ENCODE peak calls at places on chromosomes 1 and 21, in four cellular contexts. V is PC-3; J is CD8-positive, alpha-beta T cell; S is substantia nigra. A is an unnamed sample.

GRCh38 chr1:88867743-88868521 is 23.4 kb downstream of the GTF2B start:
- DNase-seq in V (no peak), J (no peak), S (no peak), A (no peak)

GRCh38 chr1:47325530-47325929 is 8.1 kb upstream of the CMPK1 start:
- DNase-seq in V (peak; percentile 29), J (no peak), S (no peak), A (no peak)

GRCh38 chr1:236465959-236466303 is 57.9 kb upstream of the LGALS8 start:
- DNase-seq in V (no peak), J (no peak), S (no peak), A (no peak)

GRCh38 chr1:74505889-74506288 is 6.5 kb downstream of the LRRC53 start:
- DNase-seq in V (no peak), J (no peak), S (no peak), A (no peak)

GRCh38 chr1:148353461-148354283 is 129.4 kb downstream of the PPIAL4G start:
- DNase-seq in V (peak; percentile 46), J (no peak), S (no peak), A (no peak)

GRCh38 chr1:229022595-229023350 is 248.1 kb upstream of the RAB4A start:
- DNase-seq in V (no peak), J (no peak), S (peak; percentile 65), A (no peak)

GRCh38 chr21:38802050-38803026 is 3.4 kb upstream of the ETS2 start:
- DNase-seq in V (peak; percentile 96), J (no peak), S (no peak), A (no peak)

GRCh38 chr1:41397020-41397419 is 35.8 kb downstream of the FOXO6 start:
- DNase-seq in V (no peak), J (no peak), S (no peak), A (no peak)

GRCh38 chr21:33951276-33952178 is 35.9 kb upstream of the ATP5PO start:
- DNase-seq in V (no peak), J (no peak), S (no peak), A (no peak)

GRCh38 chr21:41168391-41169257 is 664 bp downstream of the BACE2 start:
- DNase-seq in V (peak; percentile 61), J (no peak), S (no peak), A (peak; percentile 58)

GRCh38 chr21:41170442-41170841 is 2.5 kb downstream of the BACE2 start:
- DNase-seq in V (peak; percentile 71), J (no peak), S (no peak), A (peak; percentile 41)

GRCh38 chr21:41171210-41171609 is 3.2 kb downstream of the BACE2 start:
- DNase-seq in V (peak; percentile 93), J (no peak), S (no peak), A (peak; percentile 32)

GRCh38 chr21:41169258-41169576 is 1.3 kb downstream of the BACE2 start:
- DNase-seq in V (no peak), J (no peak), S (no peak), A (no peak)

DNA sequence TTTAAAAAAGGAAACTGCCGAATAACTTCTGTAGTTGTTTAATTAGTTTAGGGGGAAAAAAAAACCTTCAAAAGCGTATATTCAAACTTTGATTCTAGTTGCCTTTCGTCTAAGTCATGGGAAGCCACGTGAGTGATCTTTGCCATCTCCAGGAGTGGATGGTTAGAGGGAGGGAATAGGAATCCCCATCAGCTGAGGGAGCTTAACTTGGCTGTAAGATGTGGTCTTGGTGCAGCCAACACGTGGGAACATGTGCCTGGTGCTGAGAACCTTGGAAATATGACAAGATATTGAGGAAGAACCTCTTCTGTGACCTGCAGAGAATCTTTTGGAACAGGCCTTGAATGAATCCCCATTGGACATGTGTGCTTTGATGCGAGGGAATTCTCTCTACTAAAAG is 1.7 kb downstream of the BACE2 start:
- DNase-seq in V (no peak), J (no peak), S (no peak), A (no peak)
- H3K27ac ChIP-seq in V (peak overlapping the region; percentile 2), J (no peak overlapping the region), S (no peak overlapping the region), A (no peak overlapping the region)

GRCh38 chr1:25907473-25908058 is 1.3 kb upstream of the STMN1 start:
- DNase-seq in V (no peak), J (no peak), S (no peak), A (no peak)

GRCh38 chr1:25906644-25907300 is 553 bp upstream of the STMN1 start:
- DNase-seq in V (peak; percentile 26), J (no peak), S (no peak), A (no peak)

GRCh38 chr1:25905680-25906643 is at the start of gene STMN1:
- DNase-seq in V (peak; percentile 86), J (peak; percentile 84), S (peak; percentile 89), A (peak; percentile 96)

GRCh38 chr1:25903986-25904385 is 2.2 kb downstream of the STMN1 start:
- DNase-seq in V (no peak), J (no peak), S (no peak), A (no peak)

GRCh38 chr1:25904942-25905679 is 1.1 kb downstream of the STMN1 start:
- DNase-seq in V (peak; percentile 87), J (peak; percentile 87), S (peak; percentile 96), A (peak; percentile 98)
- H3K27ac ChIP-seq in V (peak overlapping the region; percentile 21), J (peak overlapping the region; percentile 70), S (peak overlapping the region; percentile 96), A (peak overlapping the region; percentile 97)

GRCh38 chr1:244330318-244330625 is 121.4 kb downstream of the ADSS2 start:
- DNase-seq in V (no peak), J (no peak), S (no peak), A (no peak)
- H3K27ac ChIP-seq in V (peak overlapping the region; percentile 63), J (no peak overlapping the region), S (no peak overlapping the region), A (no peak overlapping the region)

GRCh38 chr1:201930137-201930536 is 16.2 kb downstream of the LMOD1 start:
- DNase-seq in V (no peak), J (no peak), S (no peak), A (no peak)
- H3K27ac ChIP-seq in V (no peak overlapping the region), J (no peak overlapping the region), S (no peak overlapping the region), A (no peak overlapping the region)

GRCh38 chr1:24749886-24750285 is 4.6 kb downstream of the CLIC4 start:
- DNase-seq in V (no peak), J (no peak), S (no peak), A (no peak)

GRCh38 chr1:24751833-24752232 is 6.6 kb downstream of the CLIC4 start:
- DNase-seq in V (no peak), J (no peak), S (no peak), A (no peak)

GRCh38 chr1:24748191-24749121 is 3.2 kb downstream of the CLIC4 start:
- DNase-seq in V (no peak), J (no peak), S (no peak), A (no peak)

GRCh38 chr1:24752305-24752704 is 7.1 kb downstream of the CLIC4 start:
- DNase-seq in V (no peak), J (no peak), S (no peak), A (no peak)

DNA sequence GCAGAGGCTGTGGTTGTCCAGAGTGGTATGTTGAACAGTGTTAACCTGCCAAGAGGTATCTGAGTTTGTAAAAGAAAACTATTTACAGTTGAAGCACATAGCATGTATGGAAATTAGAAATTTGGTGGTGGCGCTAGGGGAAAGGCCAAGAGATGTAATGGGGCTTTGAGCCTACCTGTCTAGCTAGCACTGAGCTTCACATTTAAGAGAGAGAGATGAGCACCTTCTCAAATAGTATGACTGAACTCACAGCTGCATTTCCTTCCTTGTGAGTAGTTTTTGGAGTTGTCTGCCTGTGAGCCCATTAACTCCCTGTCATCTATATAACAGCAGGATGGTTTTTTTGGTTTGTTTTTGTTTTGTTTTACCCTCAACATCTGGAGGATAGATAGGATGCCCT is 4.0 kb downstream of the CLIC4 start:
- DNase-seq in V (no peak), J (no peak), S (no peak), A (no peak)
- H3K27ac ChIP-seq in V (no peak overlapping the region), J (no peak overlapping the region), S (no peak overlapping the region), A (no peak overlapping the region)

DNA sequence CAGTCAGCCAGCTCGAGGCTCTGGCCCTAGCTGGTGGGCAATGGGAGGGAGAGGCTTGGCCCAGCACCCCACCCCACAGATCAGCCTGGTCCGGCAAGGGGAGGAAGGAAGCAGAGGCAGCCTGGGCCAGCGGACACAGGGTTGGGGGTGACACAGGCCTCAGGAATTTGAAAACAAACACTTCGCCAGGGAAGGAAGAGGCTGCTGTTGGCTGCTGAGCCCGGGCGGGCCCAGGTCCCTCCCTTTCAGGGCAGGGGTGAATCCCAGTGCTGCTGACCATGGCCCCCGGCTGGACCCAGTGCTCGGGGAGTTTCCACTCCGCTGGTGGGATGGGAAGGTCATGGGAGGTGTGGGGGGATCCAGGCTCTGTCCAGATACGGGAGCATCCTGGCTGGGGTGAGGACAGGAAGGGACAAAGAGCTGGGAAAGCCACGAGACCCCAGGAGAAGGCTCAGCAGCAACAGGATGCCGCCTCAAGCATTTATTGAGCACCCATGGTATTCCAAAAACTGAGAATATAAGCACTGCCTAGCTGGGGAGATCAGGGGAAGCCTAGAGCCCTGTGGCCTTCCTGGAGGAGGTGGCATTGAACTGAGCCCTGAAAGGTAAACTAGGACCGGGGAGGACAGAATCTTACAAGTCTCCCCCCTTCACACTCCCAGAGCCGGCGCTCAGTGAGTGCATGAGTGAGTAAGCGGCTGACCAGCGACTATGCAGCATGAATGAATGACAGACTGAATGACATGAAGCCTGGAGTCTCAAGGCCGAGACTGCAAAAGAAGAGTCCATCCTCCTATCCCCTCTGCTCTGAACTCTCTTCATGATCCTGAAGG is 26.2 kb upstream of the EPHA2 start:
- DNase-seq in V (peak; percentile 94), J (no peak), S (no peak), A (no peak)
- H3K27ac ChIP-seq in V (peak overlapping the region; percentile 87), J (no peak overlapping the region), S (no peak overlapping the region), A (no peak overlapping the region)

GRCh38 chr1:234861024-234861620 is 251.1 kb upstream of the IRF2BP2 start:
- DNase-seq in V (peak; percentile 26), J (no peak), S (no peak), A (no peak)

GRCh38 chr1:234861761-234862160 is 251.8 kb upstream of the IRF2BP2 start:
- DNase-seq in V (peak; percentile 47), J (no peak), S (no peak), A (no peak)

GRCh38 chr1:234863596-234863995 is 253.6 kb upstream of the IRF2BP2 start:
- DNase-seq in V (peak; percentile 36), J (no peak), S (no peak), A (no peak)

GRCh38 chr1:234862944-234863515 is 253.1 kb upstream of the IRF2BP2 start:
- DNase-seq in V (no peak), J (no peak), S (peak; percentile 53), A (no peak)

GRCh38 chr1:234862360-234862943 is 252.5 kb upstream of the IRF2BP2 start:
- DNase-seq in V (no peak), J (no peak), S (no peak), A (no peak)
- H3K27ac ChIP-seq in V (peak overlapping the region; percentile 52), J (no peak overlapping the region), S (peak overlapping the region; percentile 87), A (no peak overlapping the region)